ENCODE peak calls at places on chromosomes 11 and 22, in six cellular contexts. One of them, this sample, is unnamed.

GRCh38 chr22:38080847-38081635 is 2.9 kb downstream of the SLC16A8 start:
- DNase-seq in memory B cell: no peak
- DNase-seq in A172: no peak
- DNase-seq in foreskin keratinocyte: no peak
- DNase-seq in nucleus accumbens: no peak
- DNase-seq in trophoblast cell: no peak
- DNase-seq in this sample: no peak

GRCh38 chr11:7485136-7485853 is at the start of gene OLFML1:
- DNase-seq in foreskin keratinocyte: no peak
- DNase-seq in trophoblast cell: no peak
- DNase-seq in memory B cell: no peak
- DNase-seq in A172: no peak
- DNase-seq in nucleus accumbens: no peak
- DNase-seq in this sample: no peak

GRCh38 chr11:130439876-130440275 is 8.6 kb upstream of the ADAMTS15 start:
- DNase-seq in memory B cell: no peak
- DNase-seq in A172: no peak
- DNase-seq in foreskin keratinocyte: no peak
- DNase-seq in nucleus accumbens: no peak
- DNase-seq in trophoblast cell: no peak
- DNase-seq in this sample: no peak

GRCh38 chr11:57751676-57752253 is at the start of gene BTBD18:
- DNase-seq in foreskin keratinocyte: no peak
- DNase-seq in trophoblast cell: peak; percentile 20
- DNase-seq in memory B cell: peak; percentile 12
- DNase-seq in A172: peak; percentile 34
- DNase-seq in nucleus accumbens: no peak
- DNase-seq in this sample: no peak

GRCh38 chr11:6612816-6613136 is 760 bp upstream of the TAF10 start:
- DNase-seq in foreskin keratinocyte: no peak
- DNase-seq in memory B cell: no peak
- DNase-seq in nucleus accumbens: no peak
- DNase-seq in trophoblast cell: no peak
- DNase-seq in A172: no peak
- DNase-seq in this sample: peak; percentile 41

GRCh38 chr11:65187971-65188461 is 6.3 kb downstream of the CAPN1 start:
- DNase-seq in trophoblast cell: no peak
- DNase-seq in memory B cell: no peak
- DNase-seq in A172: no peak
- DNase-seq in foreskin keratinocyte: no peak
- DNase-seq in nucleus accumbens: no peak
- DNase-seq in this sample: no peak

GRCh38 chr11:12017865-12018453 is 9.5 kb upstream of the DKK3 start:
- DNase-seq in trophoblast cell: no peak
- DNase-seq in nucleus accumbens: no peak
- DNase-seq in A172: peak; percentile 40
- DNase-seq in foreskin keratinocyte: no peak
- DNase-seq in memory B cell: no peak
- DNase-seq in this sample: no peak

GRCh38 chr22:46457502-46458488 is 79.6 kb downstream of the CELSR1 start:
- DNase-seq in nucleus accumbens: no peak
- DNase-seq in A172: peak; percentile 80
- DNase-seq in memory B cell: no peak
- DNase-seq in trophoblast cell: peak; percentile 98
- DNase-seq in foreskin keratinocyte: peak; percentile 79
- DNase-seq in this sample: no peak

GRCh38 chr22:47018010-47018910 is 255.8 kb downstream of the TBC1D22A start:
- DNase-seq in trophoblast cell: no peak
- DNase-seq in memory B cell: no peak
- DNase-seq in foreskin keratinocyte: no peak
- DNase-seq in nucleus accumbens: no peak
- DNase-seq in A172: no peak
- DNase-seq in this sample: no peak

GRCh38 chr11:32034149-32034548 is 56.7 kb upstream of the RCN1 start:
- DNase-seq in trophoblast cell: no peak
- DNase-seq in memory B cell: no peak
- DNase-seq in nucleus accumbens: no peak
- DNase-seq in foreskin keratinocyte: peak; percentile 7
- DNase-seq in A172: peak; percentile 81
- DNase-seq in this sample: no peak

GRCh38 chr11:102599642-102600261 is 25.4 kb downstream of the MMP20 start:
- DNase-seq in memory B cell: no peak
- DNase-seq in A172: peak; percentile 91
- DNase-seq in nucleus accumbens: no peak
- DNase-seq in trophoblast cell: peak; percentile 52
- DNase-seq in foreskin keratinocyte: peak; percentile 91
- DNase-seq in this sample: peak; percentile 97

GRCh38 chr22:42308887-42309468 is 38.5 kb upstream of the TCF20 start:
- DNase-seq in memory B cell: no peak
- DNase-seq in trophoblast cell: no peak
- DNase-seq in nucleus accumbens: no peak
- DNase-seq in foreskin keratinocyte: no peak
- DNase-seq in A172: no peak
- DNase-seq in this sample: no peak

GRCh38 chr11:112219476-112220232 is 6.6 kb upstream of the PTS start:
- DNase-seq in nucleus accumbens: peak; percentile 6
- DNase-seq in foreskin keratinocyte: no peak
- DNase-seq in memory B cell: peak; percentile 70
- DNase-seq in trophoblast cell: peak; percentile 25
- DNase-seq in A172: peak; percentile 68
- DNase-seq in this sample: peak; percentile 71

GRCh38 chr22:31082606-31083376 is 1.7 kb downstream of the SMTN start:
- DNase-seq in A172: peak; percentile 31
- DNase-seq in memory B cell: no peak
- DNase-seq in nucleus accumbens: no peak
- DNase-seq in foreskin keratinocyte: no peak
- DNase-seq in trophoblast cell: peak; percentile 44
- DNase-seq in this sample: peak; percentile 69

GRCh38 chr11:33827206-33827605 is 52.9 kb upstream of the FBXO3 start:
- DNase-seq in trophoblast cell: no peak
- DNase-seq in nucleus accumbens: no peak
- DNase-seq in A172: no peak
- DNase-seq in memory B cell: no peak
- DNase-seq in foreskin keratinocyte: no peak
- DNase-seq in this sample: no peak